ENCODE peak calls at places on chromosomes 2 and 18, in four cellular contexts. One of them, this sample, is unnamed.

GRCh38 chr2:183248866-183249567 is 124.8 kb downstream of the NUP35 start:
- DNase-seq in cardiac fibroblast: peak; percentile 67
- DNase-seq in SJSA1: no peak
- DNase-seq in AG04449: no peak
- DNase-seq in this sample: peak; percentile 12

GRCh38 chr2:27932396-27932795 is 41.9 kb downstream of the BABAM2 start:
- DNase-seq in cardiac fibroblast: peak; percentile 75
- DNase-seq in SJSA1: no peak
- DNase-seq in AG04449: no peak
- DNase-seq in this sample: no peak

GRCh38 chr2:100733344-100734187 is 86.4 kb upstream of the NPAS2 start:
- DNase-seq in cardiac fibroblast: peak; percentile 97
- DNase-seq in SJSA1: no peak
- DNase-seq in AG04449: no peak
- DNase-seq in this sample: no peak

GRCh38 chr18:46338213-46338612 is 234.0 kb downstream of the HAUS1 start:
- DNase-seq in cardiac fibroblast: no peak
- DNase-seq in SJSA1: no peak
- DNase-seq in AG04449: no peak
- DNase-seq in this sample: no peak

GRCh38 chr2:173204316-173204715 is 128.7 kb downstream of the MAP3K20 start:
- DNase-seq in cardiac fibroblast: no peak
- DNase-seq in SJSA1: no peak
- DNase-seq in AG04449: no peak
- DNase-seq in this sample: peak; percentile 25

GRCh38 chr18:10490401-10491289 is 35.2 kb upstream of the NAPG start:
- DNase-seq in cardiac fibroblast: no peak
- DNase-seq in SJSA1: no peak
- DNase-seq in AG04449: no peak
- DNase-seq in this sample: no peak

GRCh38 chr2:106642679-106643078 is 155.5 kb downstream of the CD8B2 start:
- DNase-seq in cardiac fibroblast: no peak
- DNase-seq in SJSA1: no peak
- DNase-seq in AG04449: no peak
- DNase-seq in this sample: no peak

GRCh38 chr2:83368916-83369315 is 1090.2 kb downstream of the SUCLG1 start:
- DNase-seq in cardiac fibroblast: no peak
- DNase-seq in SJSA1: no peak
- DNase-seq in AG04449: peak; percentile 19
- DNase-seq in this sample: no peak

GRCh38 chr2:231394201-231395141 is 1.0 kb upstream of the B3GNT7 start:
- DNase-seq in cardiac fibroblast: no peak
- DNase-seq in SJSA1: no peak
- DNase-seq in AG04449: no peak
- DNase-seq in this sample: no peak

GRCh38 chr2:47561906-47562305 is 158.9 kb downstream of the MSH2 start:
- DNase-seq in cardiac fibroblast: no peak
- DNase-seq in SJSA1: no peak
- DNase-seq in AG04449: no peak
- DNase-seq in this sample: no peak

GRCh38 chr2:102473020-102473419 is at the start of gene SLC9A4:
- DNase-seq in cardiac fibroblast: peak; percentile 67
- DNase-seq in SJSA1: no peak
- DNase-seq in AG04449: no peak
- DNase-seq in this sample: peak; percentile 14

GRCh38 chr18:10852610-10853303 is 296.6 kb downstream of the PIEZO2 start:
- DNase-seq in cardiac fibroblast: no peak
- DNase-seq in SJSA1: no peak
- DNase-seq in AG04449: no peak
- DNase-seq in this sample: no peak

GRCh38 chr2:220167956-220168355 is 540.5 kb downstream of the SLC4A3 start:
- DNase-seq in cardiac fibroblast: no peak
- DNase-seq in SJSA1: no peak
- DNase-seq in AG04449: no peak
- DNase-seq in this sample: no peak

GRCh38 chr2:20167356-20167755 is 57.6 kb downstream of the SDC1 start:
- DNase-seq in cardiac fibroblast: no peak
- DNase-seq in SJSA1: no peak
- DNase-seq in AG04449: no peak
- DNase-seq in this sample: no peak

GRCh38 chr2:42045956-42046748 is 1.7 kb upstream of the PKDCC start:
- DNase-seq in cardiac fibroblast: no peak
- DNase-seq in SJSA1: no peak
- DNase-seq in AG04449: no peak
- DNase-seq in this sample: no peak

GRCh38 chr18:4581966-4582365 is 126.9 kb upstream of the DLGAP1 start:
- DNase-seq in cardiac fibroblast: no peak
- DNase-seq in SJSA1: no peak
- DNase-seq in AG04449: no peak
- DNase-seq in this sample: no peak

GRCh38 chr2:7567646-7568045 is 650.4 kb downstream of the RNF144A start:
- DNase-seq in cardiac fibroblast: no peak
- DNase-seq in SJSA1: no peak
- DNase-seq in AG04449: no peak
- DNase-seq in this sample: no peak

GRCh38 chr2:176081993-176082884 is 1.5 kb downstream of the EVX2 start:
- DNase-seq in cardiac fibroblast: no peak
- DNase-seq in SJSA1: no peak
- DNase-seq in AG04449: no peak
- DNase-seq in this sample: no peak

GRCh38 chr18:7028625-7029024 is 89.0 kb downstream of the LAMA1 start:
- DNase-seq in cardiac fibroblast: no peak
- DNase-seq in SJSA1: no peak
- DNase-seq in AG04449: no peak
- DNase-seq in this sample: no peak

GRCh38 chr2:172437419-172438063 is 10.2 kb downstream of the ITGA6 start:
- DNase-seq in cardiac fibroblast: no peak
- DNase-seq in SJSA1: no peak
- DNase-seq in AG04449: no peak
- DNase-seq in this sample: no peak

GRCh38 chr2:38810488-38810887 is 32.5 kb downstream of the GEMIN6 start:
- DNase-seq in cardiac fibroblast: no peak
- DNase-seq in SJSA1: no peak
- DNase-seq in AG04449: no peak
- DNase-seq in this sample: no peak

GRCh38 chr2:38806001-38806400 is 28.0 kb downstream of the GEMIN6 start:
- DNase-seq in cardiac fibroblast: no peak
- DNase-seq in SJSA1: no peak
- DNase-seq in AG04449: no peak
- DNase-seq in this sample: no peak

GRCh38 chr2:38808677-38809076 is 30.7 kb downstream of the GEMIN6 start:
- DNase-seq in cardiac fibroblast: no peak
- DNase-seq in SJSA1: no peak
- DNase-seq in AG04449: no peak
- DNase-seq in this sample: no peak

GRCh38 chr2:38806407-38807071 is 28.5 kb downstream of the GEMIN6 start:
- DNase-seq in cardiac fibroblast: no peak
- DNase-seq in SJSA1: no peak
- DNase-seq in AG04449: no peak
- DNase-seq in this sample: no peak
- H3K4me3 ChIP-seq in cardiac fibroblast: no peak overlapping the region
- H3K4me3 ChIP-seq in SJSA1: no peak overlapping the region
- H3K4me3 ChIP-seq in AG04449: no peak overlapping the region
- H3K4me3 ChIP-seq in this sample: no peak overlapping the region

DNA sequence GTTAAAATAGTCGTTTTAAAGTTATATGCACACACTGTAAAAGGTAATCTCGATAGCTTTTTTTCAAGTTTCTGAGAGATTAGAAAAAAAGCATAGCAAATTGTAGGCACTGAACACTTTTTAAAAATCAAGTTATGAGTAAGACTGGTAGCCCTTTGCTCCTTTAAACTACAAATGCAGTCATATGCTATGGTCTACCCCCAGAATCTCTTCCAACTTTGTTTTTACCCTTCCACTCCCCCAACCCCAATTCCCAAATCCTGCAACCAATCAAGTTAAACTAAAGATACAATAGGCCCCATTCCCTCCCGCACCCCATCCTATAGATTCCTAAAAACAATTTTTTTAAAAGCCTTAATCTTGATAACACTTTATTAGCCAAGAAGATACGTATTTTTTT is 732 bp upstream of the BAZ2B start:
- DNase-seq in cardiac fibroblast: no peak
- DNase-seq in SJSA1: no peak
- DNase-seq in AG04449: no peak
- DNase-seq in this sample: no peak
- H3K4me3 ChIP-seq in cardiac fibroblast: peak overlapping the region; percentile 72
- H3K4me3 ChIP-seq in SJSA1: no peak overlapping the region
- H3K4me3 ChIP-seq in AG04449: peak overlapping the region; percentile 71
- H3K4me3 ChIP-seq in this sample: peak overlapping the region; percentile 72

GRCh38 chr2:204261776-204262175 is 283.5 kb upstream of the PARD3B start:
- DNase-seq in cardiac fibroblast: no peak
- DNase-seq in SJSA1: no peak
- DNase-seq in AG04449: no peak
- DNase-seq in this sample: no peak

GRCh38 chr2:204260906-204261305 is 284.4 kb upstream of the PARD3B start:
- DNase-seq in cardiac fibroblast: no peak
- DNase-seq in SJSA1: no peak
- DNase-seq in AG04449: no peak
- DNase-seq in this sample: no peak

GRCh38 chr2:204258900-204259299 is 286.4 kb upstream of the PARD3B start:
- DNase-seq in cardiac fibroblast: no peak
- DNase-seq in SJSA1: no peak
- DNase-seq in AG04449: no peak
- DNase-seq in this sample: no peak

GRCh38 chr2:204264068-204264693 is 281.1 kb upstream of the PARD3B start:
- DNase-seq in cardiac fibroblast: no peak
- DNase-seq in SJSA1: no peak
- DNase-seq in AG04449: no peak
- DNase-seq in this sample: no peak

GRCh38 chr2:204260162-204260877 is 285.0 kb upstream of the PARD3B start:
- DNase-seq in cardiac fibroblast: peak; percentile 84
- DNase-seq in SJSA1: peak; percentile 75
- DNase-seq in AG04449: peak; percentile 21
- DNase-seq in this sample: peak; percentile 49
- H3K4me3 ChIP-seq in cardiac fibroblast: no peak overlapping the region
- H3K4me3 ChIP-seq in SJSA1: no peak overlapping the region
- H3K4me3 ChIP-seq in AG04449: no peak overlapping the region
- H3K4me3 ChIP-seq in this sample: no peak overlapping the region

GRCh38 chr18:79640875-79641274 is 38.7 kb upstream of the CTDP1 start:
- DNase-seq in cardiac fibroblast: no peak
- DNase-seq in SJSA1: no peak
- DNase-seq in AG04449: no peak
- DNase-seq in this sample: no peak

GRCh38 chr18:79640064-79640672 is 39.4 kb upstream of the CTDP1 start:
- DNase-seq in cardiac fibroblast: no peak
- DNase-seq in SJSA1: no peak
- DNase-seq in AG04449: no peak
- DNase-seq in this sample: no peak

GRCh38 chr18:79637181-79637920 is 42.3 kb upstream of the CTDP1 start:
- DNase-seq in cardiac fibroblast: no peak
- DNase-seq in SJSA1: no peak
- DNase-seq in AG04449: no peak
- DNase-seq in this sample: no peak

GRCh38 chr18:79639072-79639829 is 40.4 kb upstream of the CTDP1 start:
- DNase-seq in cardiac fibroblast: no peak
- DNase-seq in SJSA1: no peak
- DNase-seq in AG04449: no peak
- DNase-seq in this sample: no peak

GRCh38 chr18:79637921-79638855 is 41.4 kb upstream of the CTDP1 start:
- DNase-seq in cardiac fibroblast: no peak
- DNase-seq in SJSA1: no peak
- DNase-seq in AG04449: no peak
- DNase-seq in this sample: no peak
- H3K4me3 ChIP-seq in cardiac fibroblast: no peak overlapping the region
- H3K4me3 ChIP-seq in SJSA1: no peak overlapping the region
- H3K4me3 ChIP-seq in AG04449: no peak overlapping the region
- H3K4me3 ChIP-seq in this sample: no peak overlapping the region

GRCh38 chr18:34549367-34549766 is 160.7 kb upstream of the DTNA start:
- DNase-seq in cardiac fibroblast: no peak
- DNase-seq in SJSA1: no peak
- DNase-seq in AG04449: no peak
- DNase-seq in this sample: no peak
- H3K4me3 ChIP-seq in cardiac fibroblast: no peak overlapping the region
- H3K4me3 ChIP-seq in SJSA1: no peak overlapping the region
- H3K4me3 ChIP-seq in AG04449: no peak overlapping the region
- H3K4me3 ChIP-seq in this sample: no peak overlapping the region